ENCODE peak calls at places on chromosome 16, in four cellular contexts. H is hippocampal formation; J is stimulated activated CD4-positive, alpha-beta T cell treated with anti-CD3 and anti-CD28 coated beads, Interleukin-1b, Interleukin-23, amount 100 ng/mL, for 24 hours; B is stimulated activated CD8-positive, alpha-beta memory T cell treated with anti-CD3 and anti-CD28 coated beads, Interleukin-4, amount 100 ng/mL, for 1 hour. P is an unnamed sample.

GRCh38 chr16:67993207-67994036 is 5.9 kb downstream of the DPEP2 start:
- DNase-seq in B (peak), J (peak), H (peak), P (no peak)

GRCh38 chr16:57148481-57148880 is 37.4 kb downstream of the PSME3IP1 start:
- DNase-seq in B (no peak), H (no peak), J (no peak), P (no peak)

GRCh38 chr16:67163903-67164558 is 514 bp upstream of the HSF4 start:
- DNase-seq in H (peak), J (no peak), B (no peak), P (no peak)

GRCh38 chr16:22174642-22175041 is 12.3 kb downstream of the SDR42E2 start:
- DNase-seq in B (no peak), J (no peak), H (no peak), P (no peak)

GRCh38 chr16:69349508-69349907 is 2.1 kb downstream of the TMED6 start:
- DNase-seq in B (no peak), J (no peak), H (no peak), P (no peak)

GRCh38 chr16:64308721-64309120 is 813.1 kb downstream of the CDH11 start:
- DNase-seq in H (no peak), J (no peak), B (no peak), P (no peak)

GRCh38 chr16:83336630-83337029 is 471.1 kb upstream of the HSBP1 start:
- DNase-seq in J (no peak), H (no peak), B (no peak), P (no peak)

GRCh38 chr16:79269211-79269863 is 331.2 kb downstream of the MAF start:
- DNase-seq in B (no peak), H (no peak), J (peak), P (no peak)

GRCh38 chr16:11238272-11239202 is 17.5 kb downstream of the SOCS1 start:
- DNase-seq in B (no peak), J (no peak), H (no peak), P (no peak)

GRCh38 chr16:22004321-22004720 is 3.4 kb upstream of the PDZD9 start:
- DNase-seq in H (no peak), B (no peak), J (no peak), P (no peak)

GRCh38 chr16:89749637-89750036 is 28.3 kb downstream of the ZNF276 start:
- DNase-seq in H (no peak), J (no peak), B (no peak), P (no peak)

GRCh38 chr16:4556112-4556511 is at the start of gene C16orf96:
- DNase-seq in H (no peak), B (no peak), J (no peak), P (no peak)

GRCh38 chr16:65120811-65121721 is 797 bp downstream of the CDH11 start:
- DNase-seq in B (no peak), J (no peak), H (no peak), P (no peak)

GRCh38 chr16:75402821-75403475 is 30.4 kb downstream of the CFDP1 start:
- DNase-seq in H (no peak), B (no peak), J (no peak), P (peak)

GRCh38 chr16:4852221-4852872 is 5.1 kb downstream of the UBN1 start:
- DNase-seq in B (no peak), J (no peak), H (no peak), P (no peak)

GRCh38 chr16:2054543-2055245 is 6.9 kb downstream of the TSC2 start:
- DNase-seq in J (no peak), B (no peak), H (no peak), P (no peak)

GRCh38 chr16:6616746-6617145 is 715.9 kb upstream of the RBFOX1 start:
- DNase-seq in B (no peak), H (no peak), J (no peak), P (no peak)

GRCh38 chr16:21610006-21610544 is 10.7 kb downstream of the METTL9 start:
- DNase-seq in J (no peak), H (no peak), B (no peak), P (no peak)

GRCh38 chr16:87457051-87457611 is 35.7 kb downstream of the ZCCHC14 start:
- DNase-seq in H (no peak), J (no peak), B (no peak), P (no peak)

GRCh38 chr16:56307534-56307873 is 116.2 kb downstream of the GNAO1 start:
- DNase-seq in B (no peak), H (no peak), J (no peak), P (no peak)

GRCh38 chr16:57624044-57624688 is 4.3 kb upstream of the ADGRG1 start:
- DNase-seq in H (no peak), J (no peak), B (no peak), P (no peak)

GRCh38 chr16:86133847-86134375 is 234.9 kb downstream of the IRF8 start:
- DNase-seq in B (no peak), J (no peak), H (no peak), P (no peak)

GRCh38 chr16:50146479-50147435 is 6.3 kb upstream of the TENT4B start:
- DNase-seq in H (no peak), J (no peak), B (no peak), P (no peak)

GRCh38 chr16:81542609-81543570 is 98.3 kb downstream of the CMIP start:
- DNase-seq in H (no peak), J (no peak), B (no peak), P (no peak)

GRCh38 chr16:75385507-75386152 is 47.7 kb downstream of the CFDP1 start:
- DNase-seq in B (no peak), J (no peak), H (no peak), P (peak)

GRCh38 chr16:275041-275621 is 613 bp downstream of the RGS11 start:
- DNase-seq in H (no peak), B (no peak), J (no peak), P (no peak)

GRCh38 chr16:1911467-1912214 is 6.6 kb downstream of the HS3ST6 start:
- DNase-seq in J (no peak), B (no peak), H (no peak), P (no peak)

GRCh38 chr16:4033951-4034350 is 82.3 kb downstream of the ADCY9 start:
- DNase-seq in H (no peak), B (no peak), J (no peak), P (no peak)

GRCh38 chr16:4734730-4735575 is 616 bp downstream of the DNAAF8 start:
- DNase-seq in J (peak), B (peak), H (peak), P (peak)

GRCh38 chr16:54602666-54603065 is 316.1 kb upstream of the IRX3 start:
- DNase-seq in J (no peak), H (no peak), B (no peak), P (no peak)

GRCh38 chr16:80671281-80671849 is 130.6 kb downstream of the DYNLRB2 start:
- DNase-seq in J (no peak), H (no peak), B (no peak), P (no peak)

GRCh38 chr16:31460582-31461002 is 1.3 kb downstream of the ARMC5 start:
- DNase-seq in B (no peak), J (no peak), H (no peak), P (peak)

GRCh38 chr16:30820952-30821421 is 34.0 kb upstream of the ZNF629 start:
- DNase-seq in J (no peak), B (no peak), H (no peak), P (no peak)

GRCh38 chr16:4783251-4783950 is 4.7 kb downstream of the SEPTIN12 start:
- DNase-seq in B (no peak), J (no peak), H (no peak), P (no peak)

GRCh38 chr16:10390330-10390729 is 4.5 kb downstream of the ATF7IP2 start:
- DNase-seq in H (no peak), B (no peak), J (no peak), P (no peak)

GRCh38 chr16:13351651-13352217 is 450.3 kb downstream of the SHISA9 start:
- DNase-seq in B (no peak), J (no peak), H (no peak), P (no peak)

GRCh38 chr16:75282811-75283281 is 31.4 kb upstream of the BCAR1 start:
- DNase-seq in B (no peak), J (no peak), H (no peak), P (no peak)

GRCh38 chr16:80016689-80017088 is 416.2 kb upstream of the MAF start:
- DNase-seq in J (no peak), H (no peak), B (no peak), P (no peak)

GRCh38 chr16:4213721-4214120 is 28.2 kb downstream of the SRL start:
- DNase-seq in J (no peak), H (no peak), B (no peak), P (no peak)